ENCODE peak calls at places on chromosome 7, in six cellular contexts. G is cardiac muscle cell, S is fibroblast of lung, J is heart left ventricle, B is ovary, K is A549. X is an unnamed sample.
A peak's percentile ranks its signal among the peaks of the same experiment; 100 is the strongest.

GRCh38 chr7:41870017-41870416 is 167.1 kb upstream of the INHBA start:
- DNase-seq in G (peak; percentile 61), S (no peak), B (no peak), J (no peak), K (no peak), X (no peak)

GRCh38 chr7:30920021-30920583 is 8.4 kb downstream of the AQP1 start:
- DNase-seq in G (no peak), K (no peak), S (peak; percentile 50), B (peak; percentile 5), J (no peak), X (no peak)

GRCh38 chr7:32658034-32658944 is 163.0 kb downstream of the AVL9 start:
- DNase-seq in S (peak; percentile 65), B (no peak), G (peak; percentile 27), J (no peak), K (peak; percentile 90), X (no peak)

GRCh38 chr7:102992820-102993531 is 80.2 kb downstream of the LRRC17 start:
- DNase-seq in J (no peak), G (peak; percentile 80), S (peak; percentile 98), B (no peak), K (peak; percentile 58), X (no peak)

GRCh38 chr7:69457912-69458491 is 140.3 kb upstream of the AUTS2 start:
- DNase-seq in B (no peak), J (peak; percentile 84), S (peak; percentile 79), G (peak; percentile 47), K (no peak), X (no peak)

GRCh38 chr7:46003161-46003560 is 82.1 kb upstream of the IGFBP3 start:
- DNase-seq in G (no peak), J (no peak), S (peak; percentile 21), B (no peak), K (no peak), X (no peak)

GRCh38 chr7:130210181-130210935 is 2.7 kb downstream of the SSMEM1 start:
- DNase-seq in S (peak; percentile 16), J (no peak), K (no peak), G (no peak), B (no peak), X (no peak)

GRCh38 chr7:4204530-4205165 is 477.4 kb upstream of the FOXK1 start:
- DNase-seq in J (no peak), K (peak; percentile 18), B (no peak), S (no peak), G (peak; percentile 1), X (peak; percentile 38)

GRCh38 chr7:148982596-148983219 is 45.6 kb downstream of the PDIA4 start:
- DNase-seq in B (no peak), G (peak; percentile 62), J (no peak), K (peak; percentile 44), S (peak; percentile 36), X (no peak)

GRCh38 chr7:111438369-111439289 is 123.7 kb downstream of the IMMP2L start:
- DNase-seq in G (peak; percentile 73), B (no peak), S (peak; percentile 81), J (no peak), K (peak; percentile 6), X (no peak)

GRCh38 chr7:38973760-38974159 is 3.9 kb upstream of the POU6F2 start:
- DNase-seq in G (no peak), K (no peak), J (no peak), B (no peak), S (no peak), X (no peak)

GRCh38 chr7:142188846-142189245 is 69.0 kb downstream of the PRSS58 start:
- DNase-seq in B (no peak), S (no peak), K (peak; percentile 54), G (no peak), J (no peak), X (no peak)

GRCh38 chr7:43764039-43764789 is 5.7 kb downstream of the BLVRA start:
- DNase-seq in J (peak; percentile 39), B (peak; percentile 59), K (peak; percentile 42), G (peak; percentile 68), S (peak; percentile 53), X (peak; percentile 36)

GRCh38 chr7:36017111-36017510 is 135.9 kb upstream of the EEPD1 start:
- DNase-seq in S (no peak), K (no peak), B (no peak), J (no peak), G (no peak), X (no peak)

GRCh38 chr7:3866279-3866678 is 565.2 kb downstream of the SDK1 start:
- DNase-seq in G (no peak), S (no peak), J (no peak), K (no peak), B (no peak), X (no peak)

GRCh38 chr7:140610204-140611165 is 30.1 kb downstream of the DENND2A start:
- DNase-seq in K (no peak), S (no peak), G (no peak), J (no peak), B (no peak), X (no peak)

GRCh38 chr7:103632972-103633371 is 187.0 kb upstream of the SLC26A5 start:
- DNase-seq in B (no peak), K (no peak), J (no peak), G (peak; percentile 43), S (peak; percentile 68), X (no peak)

GRCh38 chr7:142629588-142630260 is 119.5 kb upstream of the PRSS1 start:
- DNase-seq in K (no peak), B (no peak), J (no peak), G (peak; percentile 49), S (peak; percentile 79), X (no peak)

GRCh38 chr7:126856691-126857291 is 395.9 kb downstream of the GRM8 start:
- DNase-seq in S (no peak), K (peak; percentile 20), G (no peak), B (no peak), J (no peak), X (no peak)

GRCh38 chr7:27163776-27164380 is 1.5 kb downstream of the HOXA9 start:
- DNase-seq in G (no peak), J (no peak), K (no peak), S (no peak), B (peak; percentile 8), X (no peak)

GRCh38 chr7:80771523-80771922 is 133.1 kb downstream of the CD36 start:
- DNase-seq in G (no peak), K (peak; percentile 41), J (no peak), B (no peak), S (peak; percentile 70), X (no peak)

GRCh38 chr7:111697771-111698170 is 135.5 kb upstream of the IMMP2L start:
- DNase-seq in B (no peak), K (no peak), G (no peak), J (no peak), S (no peak), X (no peak)

GRCh38 chr7:128055668-128056067 is 24.4 kb upstream of the LRRC4 start:
- DNase-seq in G (peak; percentile 15), J (no peak), B (no peak), K (no peak), S (peak; percentile 31), X (no peak)

GRCh38 chr7:128052404-128052803 is 21.2 kb upstream of the LRRC4 start:
- DNase-seq in G (no peak), K (no peak), B (no peak), S (no peak), J (no peak), X (no peak)

GRCh38 chr7:128056901-128057300 is 25.7 kb upstream of the LRRC4 start:
- DNase-seq in B (no peak), K (no peak), S (peak; percentile 96), J (no peak), G (peak; percentile 93), X (no peak)

GRCh38 chr7:128053991-128054390 is 22.8 kb upstream of the LRRC4 start:
- DNase-seq in S (no peak), J (no peak), B (no peak), G (no peak), K (no peak), X (no peak)

DNA sequence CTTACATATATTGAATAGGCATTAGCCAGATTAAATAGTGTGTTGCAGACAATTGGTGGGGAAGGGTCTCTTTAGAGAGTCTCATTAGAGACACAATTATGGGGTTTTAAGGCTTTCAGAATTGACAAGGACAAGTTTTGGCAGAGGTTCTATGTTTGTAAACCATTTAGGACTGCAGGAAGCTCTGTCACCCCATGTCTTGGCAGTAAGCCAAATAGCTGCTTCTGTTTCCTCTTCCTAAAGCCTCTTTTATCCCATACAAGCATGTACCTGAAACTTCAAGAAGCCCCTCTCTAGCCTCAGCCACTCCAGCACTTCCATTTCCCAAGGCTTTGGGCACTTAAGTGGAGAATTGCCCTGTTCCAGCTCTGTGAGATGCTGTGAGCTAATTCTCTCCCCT is 21.8 kb upstream of the LRRC4 start:
- DNase-seq in S (peak; percentile 15), B (no peak), G (peak; percentile 44), J (no peak), K (no peak), X (no peak)
- H3K4me1 ChIP-seq in S (no peaks in the 10 kb centered on the region), B (no peaks in the 10 kb centered on the region), G (no peaks in the 10 kb centered on the region), J (peaks cover 7% of the 10 kb centered on the region), K (no peaks in the 10 kb centered on the region), X (peaks cover 8% of the 10 kb centered on the region)

GRCh38 chr7:150370612-150371071 is 2.0 kb downstream of the REPIN1 start:
- DNase-seq in G (peak; percentile 71), J (no peak), K (no peak), B (no peak), S (peak; percentile 83), X (no peak)
- H3K4me3 ChIP-seq in G (no peak overlapping the region), J (no peak overlapping the region), K (peak overlapping the region; percentile 96), B (no peak overlapping the region), S (no peak overlapping the region), X (no peak overlapping the region)

DNA sequence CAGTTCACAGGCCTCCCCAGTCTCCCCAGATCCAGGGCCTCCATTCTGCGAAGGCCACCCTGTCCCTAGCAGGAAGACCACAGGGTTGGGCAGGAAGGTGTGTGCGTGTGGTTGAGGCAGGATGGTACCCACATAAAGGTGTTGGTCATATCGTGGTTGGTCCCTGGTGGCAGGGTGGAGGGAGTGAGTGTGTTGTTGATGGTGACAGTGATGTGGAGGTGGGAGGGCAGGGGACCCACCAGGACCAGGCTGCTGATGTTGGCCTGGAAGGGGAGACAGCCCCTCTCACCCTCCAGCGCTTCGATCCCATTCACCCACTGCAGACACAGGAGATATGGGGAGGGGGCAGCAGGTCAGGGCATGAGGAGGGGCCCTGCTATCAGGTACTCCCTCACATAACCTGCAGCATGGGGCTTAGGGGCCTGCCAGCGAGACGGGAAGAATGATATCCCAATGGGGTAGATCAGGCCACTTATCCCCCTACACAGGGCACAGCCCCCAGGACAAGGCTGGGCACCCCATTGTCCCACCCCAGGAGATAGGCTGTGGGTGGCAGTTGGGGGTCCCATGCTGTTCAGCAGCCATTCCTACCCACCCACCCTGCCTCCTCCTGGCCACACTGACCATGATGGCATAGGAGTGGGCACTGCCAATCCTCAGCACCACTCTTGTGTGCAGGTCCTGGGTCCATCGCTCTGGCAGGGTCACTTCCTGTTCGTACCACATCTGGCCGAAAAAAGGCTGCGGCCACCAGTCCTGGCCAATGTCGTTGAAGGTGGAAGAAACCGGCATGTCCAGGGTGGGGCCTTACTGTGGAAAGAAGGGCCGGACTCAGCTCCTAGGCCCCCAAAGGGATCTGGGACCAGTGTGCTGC is 69.0 kb upstream of the ZNF479 start:
- DNase-seq in K (no peak), S (no peak), J (no peak), G (no peak), B (no peak), X (no peak)
- H3K9me3 ChIP-seq in K (peaks cover 6% of the 10 kb centered on the region), S (no peaks in the 10 kb centered on the region), J (peaks cover 11% of the 10 kb centered on the region), G (no peaks in the 10 kb centered on the region), B (peaks cover 11% of the 10 kb centered on the region), X (no peaks in the 10 kb centered on the region)

DNA sequence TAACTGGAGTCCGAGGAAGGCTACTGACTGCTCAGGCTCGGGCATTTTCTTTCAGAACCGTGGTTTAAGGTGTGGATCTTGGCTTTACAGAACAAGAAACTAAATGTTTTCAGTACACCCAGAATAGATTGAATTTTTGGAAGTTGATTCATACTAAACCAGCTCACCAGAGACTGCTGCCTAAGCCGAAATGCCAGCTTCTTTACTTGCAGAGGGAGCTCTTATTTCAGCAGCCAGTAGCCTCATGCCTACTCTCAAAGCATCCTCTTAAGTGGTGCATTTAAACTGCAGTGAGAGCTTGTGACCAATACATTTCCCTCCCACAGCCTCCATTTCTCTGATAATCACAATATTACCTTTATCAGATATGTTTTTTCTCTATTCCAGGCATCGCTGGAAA is 615.1 kb downstream of the SUGCT start:
- DNase-seq in K (no peak), J (no peak), G (no peak), B (no peak), S (peak; percentile 77), X (no peak)
- H3K4me1 ChIP-seq in K (no peaks in the 10 kb centered on the region), J (no peaks in the 10 kb centered on the region), G (peaks cover 52% of the 10 kb centered on the region), B (no peaks in the 10 kb centered on the region), S (no peaks in the 10 kb centered on the region), X (no peaks in the 10 kb centered on the region)

X was measured in naive thymus-derived CD4-positive, alpha-beta T cell.